ENCODE peak calls at places on chromosomes 13 and 19, in six cellular contexts. One of them, this sample, is unnamed.

GRCh38 chr13:95020298-95020987 is 280.8 kb downstream of the ABCC4 start:
- DNase-seq in lower leg skin: no peak
- DNase-seq in pancreas: no peak
- DNase-seq in SK-N-SH: no peak
- DNase-seq in GM06990: no peak
- DNase-seq in tibial nerve: no peak
- DNase-seq in this sample: peak

GRCh38 chr19:33273065-33273736 is 29.1 kb downstream of the CEBPA start:
- DNase-seq in lower leg skin: no peak
- DNase-seq in tibial nerve: no peak
- DNase-seq in SK-N-SH: no peak
- DNase-seq in GM06990: no peak
- DNase-seq in pancreas: no peak
- DNase-seq in this sample: no peak

GRCh38 chr19:55158848-55159793 is 1.6 kb upstream of the TNNI3 start:
- DNase-seq in pancreas: no peak
- DNase-seq in lower leg skin: no peak
- DNase-seq in GM06990: no peak
- DNase-seq in SK-N-SH: no peak
- DNase-seq in tibial nerve: no peak
- DNase-seq in this sample: peak

GRCh38 chr19:41753159-41753558 is 2.2 kb upstream of the CEACAM6 start:
- DNase-seq in tibial nerve: no peak
- DNase-seq in SK-N-SH: peak
- DNase-seq in pancreas: peak
- DNase-seq in lower leg skin: peak
- DNase-seq in GM06990: peak
- DNase-seq in this sample: peak

GRCh38 chr19:39112338-39112890 is 13.2 kb upstream of the PAK4 start:
- DNase-seq in SK-N-SH: no peak
- DNase-seq in pancreas: no peak
- DNase-seq in tibial nerve: no peak
- DNase-seq in GM06990: no peak
- DNase-seq in lower leg skin: no peak
- DNase-seq in this sample: no peak

GRCh38 chr13:35475960-35476943 is at the start of gene MAB21L1:
- DNase-seq in SK-N-SH: peak
- DNase-seq in pancreas: no peak
- DNase-seq in GM06990: no peak
- DNase-seq in tibial nerve: peak
- DNase-seq in lower leg skin: no peak
- DNase-seq in this sample: peak

GRCh38 chr13:112740502-112741131 is 50.8 kb downstream of the ATP11A start:
- DNase-seq in GM06990: no peak
- DNase-seq in SK-N-SH: no peak
- DNase-seq in pancreas: no peak
- DNase-seq in tibial nerve: peak
- DNase-seq in lower leg skin: peak
- DNase-seq in this sample: peak

GRCh38 chr19:33868821-33869412 is 72.2 kb downstream of the KCTD15 start:
- DNase-seq in pancreas: peak
- DNase-seq in SK-N-SH: peak
- DNase-seq in tibial nerve: no peak
- DNase-seq in lower leg skin: peak
- DNase-seq in GM06990: no peak
- DNase-seq in this sample: peak

GRCh38 chr13:67619346-67619745 is 389.2 kb upstream of the PCDH9 start:
- DNase-seq in GM06990: no peak
- DNase-seq in tibial nerve: no peak
- DNase-seq in lower leg skin: no peak
- DNase-seq in pancreas: no peak
- DNase-seq in SK-N-SH: no peak
- DNase-seq in this sample: no peak

GRCh38 chr13:60112771-60113170 is 51.0 kb downstream of the DIAPH3 start:
- DNase-seq in GM06990: no peak
- DNase-seq in lower leg skin: no peak
- DNase-seq in SK-N-SH: no peak
- DNase-seq in tibial nerve: no peak
- DNase-seq in pancreas: no peak
- DNase-seq in this sample: peak

GRCh38 chr13:44397766-44398223 is 24.2 kb downstream of the SERP2 start:
- DNase-seq in tibial nerve: no peak
- DNase-seq in pancreas: no peak
- DNase-seq in SK-N-SH: no peak
- DNase-seq in GM06990: no peak
- DNase-seq in lower leg skin: no peak
- DNase-seq in this sample: peak

GRCh38 chr19:295687-296370 is 4.6 kb upstream of the PLPP2 start:
- DNase-seq in tibial nerve: no peak
- DNase-seq in SK-N-SH: peak
- DNase-seq in GM06990: no peak
- DNase-seq in lower leg skin: no peak
- DNase-seq in pancreas: no peak
- DNase-seq in this sample: no peak

GRCh38 chr19:39304701-39305571 is 8.7 kb downstream of the IFNL1 start:
- DNase-seq in pancreas: no peak
- DNase-seq in SK-N-SH: no peak
- DNase-seq in tibial nerve: no peak
- DNase-seq in GM06990: no peak
- DNase-seq in lower leg skin: no peak
- DNase-seq in this sample: no peak

GRCh38 chr13:36750461-36750860 is 68.6 kb upstream of the RFXAP start:
- DNase-seq in pancreas: no peak
- DNase-seq in lower leg skin: no peak
- DNase-seq in GM06990: no peak
- DNase-seq in SK-N-SH: no peak
- DNase-seq in tibial nerve: no peak
- DNase-seq in this sample: peak

GRCh38 chr19:57056972-57057371 is 62.8 kb upstream of the USP29 start:
- DNase-seq in lower leg skin: no peak
- DNase-seq in tibial nerve: no peak
- DNase-seq in GM06990: no peak
- DNase-seq in pancreas: no peak
- DNase-seq in SK-N-SH: no peak
- DNase-seq in this sample: peak

GRCh38 chr13:23552661-23553060 is 17.6 kb upstream of the TNFRSF19 start:
- DNase-seq in GM06990: no peak
- DNase-seq in SK-N-SH: no peak
- DNase-seq in lower leg skin: no peak
- DNase-seq in tibial nerve: no peak
- DNase-seq in pancreas: no peak
- DNase-seq in this sample: no peak

GRCh38 chr13:44272692-44273091 is 100.9 kb upstream of the SERP2 start:
- DNase-seq in lower leg skin: no peak
- DNase-seq in GM06990: no peak
- DNase-seq in pancreas: no peak
- DNase-seq in tibial nerve: no peak
- DNase-seq in SK-N-SH: no peak
- DNase-seq in this sample: peak

GRCh38 chr13:105142556-105142955 is 1392.9 kb downstream of the EFNB2 start:
- DNase-seq in tibial nerve: no peak
- DNase-seq in lower leg skin: no peak
- DNase-seq in GM06990: no peak
- DNase-seq in SK-N-SH: no peak
- DNase-seq in pancreas: no peak
- DNase-seq in this sample: no peak

GRCh38 chr19:35959040-35959967 is 23.1 kb downstream of the LRFN3 start:
- DNase-seq in lower leg skin: no peak
- DNase-seq in pancreas: no peak
- DNase-seq in SK-N-SH: peak
- DNase-seq in tibial nerve: no peak
- DNase-seq in GM06990: peak
- DNase-seq in this sample: no peak

GRCh38 chr13:49253997-49254396 is 6.3 kb downstream of the CDADC1 start:
- DNase-seq in SK-N-SH: no peak
- DNase-seq in tibial nerve: no peak
- DNase-seq in GM06990: no peak
- DNase-seq in pancreas: no peak
- DNase-seq in lower leg skin: no peak
- DNase-seq in this sample: no peak

GRCh38 chr19:47228168-47228936 is 2.6 kb downstream of the BBC3 start:
- DNase-seq in lower leg skin: peak
- DNase-seq in SK-N-SH: peak
- DNase-seq in tibial nerve: no peak
- DNase-seq in pancreas: peak
- DNase-seq in GM06990: peak
- DNase-seq in this sample: peak

GRCh38 chr19:47227347-47228167 is 3.4 kb downstream of the BBC3 start:
- DNase-seq in tibial nerve: peak
- DNase-seq in lower leg skin: peak
- DNase-seq in pancreas: peak
- DNase-seq in SK-N-SH: peak
- DNase-seq in GM06990: peak
- DNase-seq in this sample: peak

GRCh38 chr19:47228937-47229673 is 1.9 kb downstream of the BBC3 start:
- DNase-seq in tibial nerve: no peak
- DNase-seq in SK-N-SH: no peak
- DNase-seq in lower leg skin: no peak
- DNase-seq in GM06990: peak
- DNase-seq in pancreas: no peak
- DNase-seq in this sample: peak

GRCh38 chr19:47225746-47226425 is 5.1 kb downstream of the BBC3 start:
- DNase-seq in lower leg skin: peak
- DNase-seq in pancreas: peak
- DNase-seq in GM06990: peak
- DNase-seq in tibial nerve: peak
- DNase-seq in SK-N-SH: peak
- DNase-seq in this sample: peak

DNA sequence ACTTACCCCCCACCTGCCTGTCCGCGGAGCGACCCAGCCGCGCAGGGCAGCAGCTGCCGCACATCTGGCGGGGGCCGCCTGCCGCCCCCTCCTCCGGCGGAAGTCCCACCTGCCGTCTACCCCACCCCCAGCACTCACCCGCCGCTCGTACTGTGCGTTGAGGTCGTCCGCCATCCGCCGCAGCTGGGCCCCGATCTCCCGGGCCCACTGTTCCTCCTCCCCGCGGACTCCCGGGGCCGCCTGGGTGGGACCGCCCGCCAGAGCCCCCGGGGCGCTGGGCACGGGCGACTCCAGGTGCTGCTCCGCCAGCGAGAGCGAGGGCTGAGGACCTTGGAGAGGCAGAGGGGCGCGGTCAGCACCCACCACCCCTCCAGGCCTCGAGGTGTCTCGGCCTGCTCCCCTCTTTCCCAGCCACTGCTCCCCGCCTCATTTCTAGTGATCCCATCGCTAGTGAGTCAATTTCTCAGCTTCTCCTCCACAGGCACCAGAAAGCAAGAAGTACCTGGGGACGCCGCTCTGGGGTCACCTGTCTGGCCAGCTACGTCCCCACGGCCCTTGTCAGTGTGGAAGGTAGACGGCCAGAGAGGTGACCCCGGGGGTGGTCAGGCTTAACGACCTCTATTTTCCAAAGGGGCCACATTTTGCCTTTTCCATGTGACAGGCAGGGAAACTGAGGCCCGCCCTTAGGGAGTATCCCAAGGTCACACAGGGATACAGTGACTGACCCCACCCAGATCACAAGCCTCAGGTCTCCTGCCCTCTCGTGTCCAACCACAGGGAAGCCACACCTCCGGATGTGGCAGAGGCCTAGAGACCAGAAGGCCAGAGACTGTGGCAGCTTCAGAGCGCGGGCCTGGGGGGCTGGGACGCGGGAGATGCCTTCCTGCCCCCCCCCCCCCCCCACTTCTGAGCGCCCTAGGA is 4.3 kb downstream of the BBC3 start:
- DNase-seq in lower leg skin: peak
- DNase-seq in tibial nerve: peak
- DNase-seq in SK-N-SH: peak
- DNase-seq in pancreas: peak
- DNase-seq in GM06990: peak
- DNase-seq in this sample: peak
- H3K4me3 ChIP-seq in lower leg skin: peak
- H3K4me3 ChIP-seq in tibial nerve: peak
- H3K4me3 ChIP-seq in SK-N-SH: peak
- H3K4me3 ChIP-seq in pancreas: peak
- H3K4me3 ChIP-seq in GM06990: peak
- H3K4me3 ChIP-seq in this sample: peak

GRCh38 chr19:4867534-4868285 is at the start of gene PLIN3:
- DNase-seq in SK-N-SH: peak
- DNase-seq in tibial nerve: peak
- DNase-seq in GM06990: peak
- DNase-seq in pancreas: peak
- DNase-seq in lower leg skin: peak
- DNase-seq in this sample: peak

GRCh38 chr19:4868286-4868834 is 893 bp upstream of the PLIN3 start:
- DNase-seq in pancreas: no peak
- DNase-seq in lower leg skin: no peak
- DNase-seq in tibial nerve: no peak
- DNase-seq in GM06990: no peak
- DNase-seq in SK-N-SH: no peak
- DNase-seq in this sample: no peak

GRCh38 chr19:4870025-4870700 is 2.7 kb upstream of the PLIN3 start:
- DNase-seq in pancreas: peak
- DNase-seq in SK-N-SH: no peak
- DNase-seq in GM06990: no peak
- DNase-seq in lower leg skin: peak
- DNase-seq in tibial nerve: no peak
- DNase-seq in this sample: peak

GRCh38 chr19:4873930-4874329 is 6.5 kb upstream of the PLIN3 start:
- DNase-seq in SK-N-SH: no peak
- DNase-seq in tibial nerve: no peak
- DNase-seq in GM06990: no peak
- DNase-seq in lower leg skin: no peak
- DNase-seq in pancreas: no peak
- DNase-seq in this sample: no peak

GRCh38 chr19:4871711-4872110 is 4.2 kb upstream of the PLIN3 start:
- DNase-seq in tibial nerve: no peak
- DNase-seq in GM06990: no peak
- DNase-seq in SK-N-SH: no peak
- DNase-seq in pancreas: no peak
- DNase-seq in lower leg skin: no peak
- DNase-seq in this sample: no peak
- TF ChIP-seq CTCF in tibial nerve: no peak
- TF ChIP-seq CTCF in GM06990: no peak
- TF ChIP-seq CTCF in SK-N-SH: no peak
- TF ChIP-seq CTCF in pancreas: no peak
- TF ChIP-seq CTCF in lower leg skin: no peak
- TF ChIP-seq CTCF in this sample: no peak

GRCh38 chr19:4370418-4371041 is 27.2 kb downstream of the MPND start:
- DNase-seq in pancreas: peak
- DNase-seq in SK-N-SH: no peak
- DNase-seq in lower leg skin: no peak
- DNase-seq in GM06990: no peak
- DNase-seq in tibial nerve: no peak
- DNase-seq in this sample: no peak
- H3K4me3 ChIP-seq in pancreas: no peak
- H3K4me3 ChIP-seq in SK-N-SH: no peak
- H3K4me3 ChIP-seq in lower leg skin: no peak
- H3K4me3 ChIP-seq in GM06990: peak
- H3K4me3 ChIP-seq in tibial nerve: no peak
- H3K4me3 ChIP-seq in this sample: no peak

DNA sequence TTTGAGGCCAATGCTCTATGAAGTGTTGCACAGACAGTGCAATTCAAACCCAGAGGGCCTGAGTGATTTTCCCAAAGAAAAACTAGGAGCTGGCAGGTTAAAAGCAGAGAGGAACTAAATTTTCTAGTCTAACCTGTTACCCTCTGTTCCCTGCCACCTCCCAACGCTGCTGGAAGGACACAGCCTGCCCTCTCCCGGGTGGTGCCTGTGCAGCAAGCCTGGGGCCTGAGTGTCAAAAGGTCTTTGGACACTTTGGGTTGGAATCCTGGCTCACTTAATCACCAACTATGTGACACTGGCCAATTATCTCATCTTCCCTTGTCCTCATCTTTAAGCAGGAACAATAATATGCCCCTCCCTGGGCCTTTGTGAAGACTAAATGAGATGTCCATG is 58.3 kb upstream of the WASF3 start:
- DNase-seq in SK-N-SH: no peak
- DNase-seq in tibial nerve: no peak
- DNase-seq in GM06990: no peak
- DNase-seq in pancreas: no peak
- DNase-seq in lower leg skin: no peak
- DNase-seq in this sample: no peak
- TF ChIP-seq CTCF in SK-N-SH: no peak
- TF ChIP-seq CTCF in tibial nerve: no peak
- TF ChIP-seq CTCF in GM06990: no peak
- TF ChIP-seq CTCF in pancreas: no peak
- TF ChIP-seq CTCF in lower leg skin: no peak
- TF ChIP-seq CTCF in this sample: no peak

This sample was measured in cardiac fibroblast.